ENCODE peak calls at places on chromosomes 5 and 9, in nine cellular contexts. One of them, this sample, is unnamed.

GRCh38 chr9:121985792-121986494 is 107.2 kb downstream of the TTLL11 start:
- DNase-seq in K562: peak
- DNase-seq in epithelial cell of esophagus: no peak
- DNase-seq in effector memory CD8-positive, alpha-beta T cell: no peak
- DNase-seq in activated T-cell treated with anti-CD3 and anti-CD28 coated beads for 48 hours: no peak
- DNase-seq in GM12864: no peak
- DNase-seq in neural crest cell: no peak
- DNase-seq in epithelial cell of proximal tubule: no peak
- DNase-seq in activated naive CD8-positive, alpha-beta T cell treated with anti-CD3 and anti-CD28 coated beads for 36 hours: no peak
- DNase-seq in this sample: no peak

GRCh38 chr5:90985341-90985740 is 397.8 kb downstream of the ARRDC3 start:
- DNase-seq in effector memory CD8-positive, alpha-beta T cell: no peak
- DNase-seq in GM12864: no peak
- DNase-seq in activated T-cell treated with anti-CD3 and anti-CD28 coated beads for 48 hours: no peak
- DNase-seq in K562: no peak
- DNase-seq in epithelial cell of proximal tubule: no peak
- DNase-seq in neural crest cell: no peak
- DNase-seq in epithelial cell of esophagus: no peak
- DNase-seq in activated naive CD8-positive, alpha-beta T cell treated with anti-CD3 and anti-CD28 coated beads for 36 hours: no peak
- DNase-seq in this sample: no peak

GRCh38 chr9:110183208-110184145 is 24.5 kb downstream of the C9orf152 start:
- DNase-seq in activated T-cell treated with anti-CD3 and anti-CD28 coated beads for 48 hours: peak
- DNase-seq in GM12864: peak
- DNase-seq in neural crest cell: peak
- DNase-seq in K562: peak
- DNase-seq in effector memory CD8-positive, alpha-beta T cell: peak
- DNase-seq in activated naive CD8-positive, alpha-beta T cell treated with anti-CD3 and anti-CD28 coated beads for 36 hours: peak
- DNase-seq in epithelial cell of esophagus: peak
- DNase-seq in epithelial cell of proximal tubule: no peak
- DNase-seq in this sample: peak

GRCh38 chr5:93425102-93425501 is 155.9 kb downstream of the NR2F1-AS1 start:
- DNase-seq in K562: no peak
- DNase-seq in epithelial cell of proximal tubule: peak
- DNase-seq in neural crest cell: no peak
- DNase-seq in epithelial cell of esophagus: no peak
- DNase-seq in activated T-cell treated with anti-CD3 and anti-CD28 coated beads for 48 hours: no peak
- DNase-seq in effector memory CD8-positive, alpha-beta T cell: no peak
- DNase-seq in activated naive CD8-positive, alpha-beta T cell treated with anti-CD3 and anti-CD28 coated beads for 36 hours: no peak
- DNase-seq in GM12864: no peak
- DNase-seq in this sample: no peak

GRCh38 chr5:99169309-99169708 is 240.5 kb upstream of the CHD1 start:
- DNase-seq in neural crest cell: no peak
- DNase-seq in GM12864: no peak
- DNase-seq in activated T-cell treated with anti-CD3 and anti-CD28 coated beads for 48 hours: no peak
- DNase-seq in effector memory CD8-positive, alpha-beta T cell: no peak
- DNase-seq in activated naive CD8-positive, alpha-beta T cell treated with anti-CD3 and anti-CD28 coated beads for 36 hours: no peak
- DNase-seq in K562: no peak
- DNase-seq in epithelial cell of esophagus: peak
- DNase-seq in epithelial cell of proximal tubule: peak
- DNase-seq in this sample: no peak

GRCh38 chr9:13266172-13266571 is 13.3 kb downstream of the MPDZ start:
- DNase-seq in activated T-cell treated with anti-CD3 and anti-CD28 coated beads for 48 hours: no peak
- DNase-seq in activated naive CD8-positive, alpha-beta T cell treated with anti-CD3 and anti-CD28 coated beads for 36 hours: no peak
- DNase-seq in epithelial cell of esophagus: no peak
- DNase-seq in K562: no peak
- DNase-seq in GM12864: no peak
- DNase-seq in epithelial cell of proximal tubule: no peak
- DNase-seq in neural crest cell: no peak
- DNase-seq in effector memory CD8-positive, alpha-beta T cell: no peak
- DNase-seq in this sample: no peak

GRCh38 chr5:55850839-55851674 is at the start of gene IL31RA:
- DNase-seq in neural crest cell: no peak
- DNase-seq in GM12864: no peak
- DNase-seq in activated T-cell treated with anti-CD3 and anti-CD28 coated beads for 48 hours: no peak
- DNase-seq in epithelial cell of proximal tubule: peak
- DNase-seq in activated naive CD8-positive, alpha-beta T cell treated with anti-CD3 and anti-CD28 coated beads for 36 hours: no peak
- DNase-seq in epithelial cell of esophagus: peak
- DNase-seq in K562: no peak
- DNase-seq in effector memory CD8-positive, alpha-beta T cell: no peak
- DNase-seq in this sample: no peak

GRCh38 chr5:87393331-87393730 is 19.4 kb downstream of the CCNH start:
- DNase-seq in K562: no peak
- DNase-seq in neural crest cell: no peak
- DNase-seq in effector memory CD8-positive, alpha-beta T cell: no peak
- DNase-seq in activated naive CD8-positive, alpha-beta T cell treated with anti-CD3 and anti-CD28 coated beads for 36 hours: no peak
- DNase-seq in epithelial cell of esophagus: peak
- DNase-seq in GM12864: no peak
- DNase-seq in epithelial cell of proximal tubule: peak
- DNase-seq in activated T-cell treated with anti-CD3 and anti-CD28 coated beads for 48 hours: no peak
- DNase-seq in this sample: no peak

GRCh38 chr5:146461319-146461718 is 14.2 kb downstream of the TCERG1 start:
- DNase-seq in K562: no peak
- DNase-seq in epithelial cell of esophagus: no peak
- DNase-seq in epithelial cell of proximal tubule: no peak
- DNase-seq in GM12864: no peak
- DNase-seq in effector memory CD8-positive, alpha-beta T cell: no peak
- DNase-seq in neural crest cell: no peak
- DNase-seq in activated T-cell treated with anti-CD3 and anti-CD28 coated beads for 48 hours: no peak
- DNase-seq in activated naive CD8-positive, alpha-beta T cell treated with anti-CD3 and anti-CD28 coated beads for 36 hours: no peak
- DNase-seq in this sample: no peak

GRCh38 chr5:16934123-16934522 is 2.0 kb downstream of the MYO10 start:
- DNase-seq in K562: peak
- DNase-seq in epithelial cell of proximal tubule: no peak
- DNase-seq in effector memory CD8-positive, alpha-beta T cell: no peak
- DNase-seq in GM12864: no peak
- DNase-seq in activated T-cell treated with anti-CD3 and anti-CD28 coated beads for 48 hours: peak
- DNase-seq in epithelial cell of esophagus: peak
- DNase-seq in activated naive CD8-positive, alpha-beta T cell treated with anti-CD3 and anti-CD28 coated beads for 36 hours: peak
- DNase-seq in neural crest cell: peak
- DNase-seq in this sample: peak

GRCh38 chr5:132378580-132378979 is 9.1 kb downstream of the SLC22A5 start:
- DNase-seq in effector memory CD8-positive, alpha-beta T cell: no peak
- DNase-seq in activated naive CD8-positive, alpha-beta T cell treated with anti-CD3 and anti-CD28 coated beads for 36 hours: no peak
- DNase-seq in neural crest cell: no peak
- DNase-seq in K562: no peak
- DNase-seq in epithelial cell of proximal tubule: no peak
- DNase-seq in epithelial cell of esophagus: peak
- DNase-seq in activated T-cell treated with anti-CD3 and anti-CD28 coated beads for 48 hours: no peak
- DNase-seq in GM12864: no peak
- DNase-seq in this sample: no peak

GRCh38 chr5:176784218-176785165 is 25.9 kb upstream of the UNC5A start:
- DNase-seq in neural crest cell: no peak
- DNase-seq in effector memory CD8-positive, alpha-beta T cell: no peak
- DNase-seq in K562: no peak
- DNase-seq in epithelial cell of esophagus: peak
- DNase-seq in activated naive CD8-positive, alpha-beta T cell treated with anti-CD3 and anti-CD28 coated beads for 36 hours: no peak
- DNase-seq in GM12864: no peak
- DNase-seq in activated T-cell treated with anti-CD3 and anti-CD28 coated beads for 48 hours: no peak
- DNase-seq in epithelial cell of proximal tubule: peak
- DNase-seq in this sample: no peak

GRCh38 chr9:98323051-98323830 is 67.8 kb upstream of the TBC1D2 start:
- DNase-seq in epithelial cell of esophagus: no peak
- DNase-seq in activated T-cell treated with anti-CD3 and anti-CD28 coated beads for 48 hours: no peak
- DNase-seq in neural crest cell: no peak
- DNase-seq in activated naive CD8-positive, alpha-beta T cell treated with anti-CD3 and anti-CD28 coated beads for 36 hours: no peak
- DNase-seq in GM12864: no peak
- DNase-seq in epithelial cell of proximal tubule: no peak
- DNase-seq in effector memory CD8-positive, alpha-beta T cell: no peak
- DNase-seq in K562: no peak
- DNase-seq in this sample: no peak

GRCh38 chr5:132456553-132457361 is 33.8 kb downstream of the IRF1 start:
- DNase-seq in GM12864: peak
- DNase-seq in activated naive CD8-positive, alpha-beta T cell treated with anti-CD3 and anti-CD28 coated beads for 36 hours: peak
- DNase-seq in epithelial cell of esophagus: peak
- DNase-seq in neural crest cell: no peak
- DNase-seq in effector memory CD8-positive, alpha-beta T cell: peak
- DNase-seq in K562: no peak
- DNase-seq in epithelial cell of proximal tubule: peak
- DNase-seq in activated T-cell treated with anti-CD3 and anti-CD28 coated beads for 48 hours: no peak
- DNase-seq in this sample: peak

GRCh38 chr5:127213231-127213630 is 77.4 kb upstream of the MEGF10 start:
- DNase-seq in epithelial cell of proximal tubule: no peak
- DNase-seq in effector memory CD8-positive, alpha-beta T cell: no peak
- DNase-seq in neural crest cell: no peak
- DNase-seq in K562: no peak
- DNase-seq in activated T-cell treated with anti-CD3 and anti-CD28 coated beads for 48 hours: no peak
- DNase-seq in epithelial cell of esophagus: no peak
- DNase-seq in GM12864: no peak
- DNase-seq in activated naive CD8-positive, alpha-beta T cell treated with anti-CD3 and anti-CD28 coated beads for 36 hours: no peak
- DNase-seq in this sample: no peak

GRCh38 chr5:122902263-122902662 is 56.9 kb downstream of the SNX24 start:
- DNase-seq in activated T-cell treated with anti-CD3 and anti-CD28 coated beads for 48 hours: no peak
- DNase-seq in effector memory CD8-positive, alpha-beta T cell: no peak
- DNase-seq in epithelial cell of esophagus: no peak
- DNase-seq in activated naive CD8-positive, alpha-beta T cell treated with anti-CD3 and anti-CD28 coated beads for 36 hours: no peak
- DNase-seq in epithelial cell of proximal tubule: no peak
- DNase-seq in K562: no peak
- DNase-seq in GM12864: no peak
- DNase-seq in neural crest cell: no peak
- DNase-seq in this sample: peak

GRCh38 chr9:137721899-137722298 is 103.1 kb downstream of the EHMT1 start:
- DNase-seq in effector memory CD8-positive, alpha-beta T cell: no peak
- DNase-seq in epithelial cell of proximal tubule: no peak
- DNase-seq in neural crest cell: no peak
- DNase-seq in activated naive CD8-positive, alpha-beta T cell treated with anti-CD3 and anti-CD28 coated beads for 36 hours: no peak
- DNase-seq in activated T-cell treated with anti-CD3 and anti-CD28 coated beads for 48 hours: no peak
- DNase-seq in GM12864: no peak
- DNase-seq in K562: no peak
- DNase-seq in epithelial cell of esophagus: no peak
- DNase-seq in this sample: no peak

GRCh38 chr9:35606138-35606504 is 1.1 kb downstream of the TESK1 start:
- DNase-seq in GM12864: no peak
- DNase-seq in epithelial cell of proximal tubule: no peak
- DNase-seq in K562: no peak
- DNase-seq in epithelial cell of esophagus: no peak
- DNase-seq in effector memory CD8-positive, alpha-beta T cell: no peak
- DNase-seq in activated T-cell treated with anti-CD3 and anti-CD28 coated beads for 48 hours: no peak
- DNase-seq in neural crest cell: no peak
- DNase-seq in activated naive CD8-positive, alpha-beta T cell treated with anti-CD3 and anti-CD28 coated beads for 36 hours: no peak
- DNase-seq in this sample: no peak

GRCh38 chr9:38423273-38423938 is 848 bp downstream of the IGFBPL1 start:
- DNase-seq in epithelial cell of proximal tubule: no peak
- DNase-seq in K562: no peak
- DNase-seq in effector memory CD8-positive, alpha-beta T cell: no peak
- DNase-seq in epithelial cell of esophagus: no peak
- DNase-seq in activated T-cell treated with anti-CD3 and anti-CD28 coated beads for 48 hours: no peak
- DNase-seq in neural crest cell: no peak
- DNase-seq in activated naive CD8-positive, alpha-beta T cell treated with anti-CD3 and anti-CD28 coated beads for 36 hours: no peak
- DNase-seq in GM12864: no peak
- DNase-seq in this sample: no peak

GRCh38 chr9:78601957-78602565 is 305.1 kb downstream of the PSAT1 start:
- DNase-seq in GM12864: peak
- DNase-seq in neural crest cell: peak
- DNase-seq in epithelial cell of esophagus: peak
- DNase-seq in activated naive CD8-positive, alpha-beta T cell treated with anti-CD3 and anti-CD28 coated beads for 36 hours: no peak
- DNase-seq in K562: peak
- DNase-seq in activated T-cell treated with anti-CD3 and anti-CD28 coated beads for 48 hours: no peak
- DNase-seq in epithelial cell of proximal tubule: peak
- DNase-seq in effector memory CD8-positive, alpha-beta T cell: no peak
- DNase-seq in this sample: no peak